ENCODE peak calls at places on chromosomes 5 and 9, in six cellular contexts. One of them, this sample, is unnamed.

GRCh38 chr5:99169309-99169708 is 240.5 kb upstream of the CHD1 start:
- DNase-seq in HCT116: peak
- DNase-seq in HEK293T: no peak
- DNase-seq in NCI-H187: no peak
- DNase-seq in stimulated activated CD4-positive, alpha-beta T cell treated with anti-CD3 and anti-CD28 coated beads, Interleukin-12 subunit alpha, Interleukin-12 subunit beta, amount 100 ng/mL, for 4 hours: no peak
- DNase-seq in fibroblast of mammary gland: peak
- DNase-seq in this sample: no peak

GRCh38 chr5:402615-403359 is 40.2 kb upstream of the EXOC3 start:
- DNase-seq in HCT116: no peak
- DNase-seq in HEK293T: no peak
- DNase-seq in NCI-H187: no peak
- DNase-seq in stimulated activated CD4-positive, alpha-beta T cell treated with anti-CD3 and anti-CD28 coated beads, Interleukin-12 subunit alpha, Interleukin-12 subunit beta, amount 100 ng/mL, for 4 hours: no peak
- DNase-seq in fibroblast of mammary gland: no peak
- DNase-seq in this sample: peak

GRCh38 chr5:158010831-158011230 is 151.9 kb upstream of the CLINT1 start:
- DNase-seq in HCT116: no peak
- DNase-seq in HEK293T: no peak
- DNase-seq in NCI-H187: no peak
- DNase-seq in stimulated activated CD4-positive, alpha-beta T cell treated with anti-CD3 and anti-CD28 coated beads, Interleukin-12 subunit alpha, Interleukin-12 subunit beta, amount 100 ng/mL, for 4 hours: no peak
- DNase-seq in fibroblast of mammary gland: no peak
- DNase-seq in this sample: no peak

GRCh38 chr5:33794550-33795300 is 97.1 kb downstream of the ADAMTS12 start:
- DNase-seq in HCT116: no peak
- DNase-seq in HEK293T: no peak
- DNase-seq in NCI-H187: no peak
- DNase-seq in stimulated activated CD4-positive, alpha-beta T cell treated with anti-CD3 and anti-CD28 coated beads, Interleukin-12 subunit alpha, Interleukin-12 subunit beta, amount 100 ng/mL, for 4 hours: no peak
- DNase-seq in fibroblast of mammary gland: peak
- DNase-seq in this sample: no peak

GRCh38 chr9:91824591-91825339 is 125.3 kb downstream of the ROR2 start:
- DNase-seq in HCT116: no peak
- DNase-seq in HEK293T: no peak
- DNase-seq in NCI-H187: no peak
- DNase-seq in stimulated activated CD4-positive, alpha-beta T cell treated with anti-CD3 and anti-CD28 coated beads, Interleukin-12 subunit alpha, Interleukin-12 subunit beta, amount 100 ng/mL, for 4 hours: no peak
- DNase-seq in fibroblast of mammary gland: peak
- DNase-seq in this sample: no peak

GRCh38 chr9:136019041-136019680 is 58.0 kb upstream of the UBAC1 start:
- DNase-seq in HCT116: no peak
- DNase-seq in HEK293T: no peak
- DNase-seq in NCI-H187: no peak
- DNase-seq in stimulated activated CD4-positive, alpha-beta T cell treated with anti-CD3 and anti-CD28 coated beads, Interleukin-12 subunit alpha, Interleukin-12 subunit beta, amount 100 ng/mL, for 4 hours: no peak
- DNase-seq in fibroblast of mammary gland: no peak
- DNase-seq in this sample: no peak

GRCh38 chr9:17462869-17463464 is 115.9 kb upstream of the SH3GL2 start:
- DNase-seq in HCT116: no peak
- DNase-seq in HEK293T: peak
- DNase-seq in NCI-H187: no peak
- DNase-seq in stimulated activated CD4-positive, alpha-beta T cell treated with anti-CD3 and anti-CD28 coated beads, Interleukin-12 subunit alpha, Interleukin-12 subunit beta, amount 100 ng/mL, for 4 hours: no peak
- DNase-seq in fibroblast of mammary gland: peak
- DNase-seq in this sample: peak

GRCh38 chr5:138824516-138824915 is 50.6 kb downstream of the LRRTM2 start:
- DNase-seq in HCT116: no peak
- DNase-seq in HEK293T: no peak
- DNase-seq in NCI-H187: no peak
- DNase-seq in stimulated activated CD4-positive, alpha-beta T cell treated with anti-CD3 and anti-CD28 coated beads, Interleukin-12 subunit alpha, Interleukin-12 subunit beta, amount 100 ng/mL, for 4 hours: no peak
- DNase-seq in fibroblast of mammary gland: no peak
- DNase-seq in this sample: no peak

GRCh38 chr9:81671880-81672280 is 17.5 kb downstream of the TLE1 start:
- DNase-seq in HCT116: no peak
- DNase-seq in HEK293T: no peak
- DNase-seq in NCI-H187: no peak
- DNase-seq in stimulated activated CD4-positive, alpha-beta T cell treated with anti-CD3 and anti-CD28 coated beads, Interleukin-12 subunit alpha, Interleukin-12 subunit beta, amount 100 ng/mL, for 4 hours: no peak
- DNase-seq in fibroblast of mammary gland: peak
- DNase-seq in this sample: no peak

GRCh38 chr9:128986671-128987070 is 39.2 kb downstream of the NUP188 start:
- DNase-seq in HCT116: no peak
- DNase-seq in HEK293T: no peak
- DNase-seq in NCI-H187: no peak
- DNase-seq in stimulated activated CD4-positive, alpha-beta T cell treated with anti-CD3 and anti-CD28 coated beads, Interleukin-12 subunit alpha, Interleukin-12 subunit beta, amount 100 ng/mL, for 4 hours: no peak
- DNase-seq in fibroblast of mammary gland: no peak
- DNase-seq in this sample: no peak

GRCh38 chr5:132260051-132260450 is 2.6 kb downstream of the PDLIM4 start:
- DNase-seq in HCT116: no peak
- DNase-seq in HEK293T: no peak
- DNase-seq in NCI-H187: no peak
- DNase-seq in stimulated activated CD4-positive, alpha-beta T cell treated with anti-CD3 and anti-CD28 coated beads, Interleukin-12 subunit alpha, Interleukin-12 subunit beta, amount 100 ng/mL, for 4 hours: no peak
- DNase-seq in fibroblast of mammary gland: peak
- DNase-seq in this sample: no peak

This sample was measured in B cell.